ENCODE peak calls at places on chromosomes 13 and 19, in four cellular contexts. One of them, this sample, is unnamed. For H3K4me1, the result is how much of the 10 kb centered on the place peaks cover.

GRCh38 chr19:51337861-51338562 is 3.9 kb downstream of the VSIG10L start:
- DNase-seq in stomach: no peak
- DNase-seq in mammary epithelial cell: no peak
- DNase-seq in H9: no peak
- DNase-seq in this sample: no peak

GRCh38 chr13:42328672-42329071 is 56.7 kb downstream of the AKAP11 start:
- DNase-seq in H9: no peak
- DNase-seq in mammary epithelial cell: no peak
- DNase-seq in stomach: no peak
- DNase-seq in this sample: no peak

GRCh38 chr19:45063851-45064801 is 12.2 kb downstream of the ZNF296 start:
- DNase-seq in H9: no peak
- DNase-seq in mammary epithelial cell: no peak
- DNase-seq in stomach: no peak
- DNase-seq in this sample: no peak

GRCh38 chr19:43699506-43700367 is 16.1 kb upstream of the IRGC start:
- DNase-seq in mammary epithelial cell: no peak
- DNase-seq in H9: peak
- DNase-seq in stomach: peak
- DNase-seq in this sample: no peak

GRCh38 chr13:107091386-107091785 is 523.4 kb upstream of the ARGLU1 start:
- DNase-seq in mammary epithelial cell: no peak
- DNase-seq in H9: no peak
- DNase-seq in stomach: no peak
- DNase-seq in this sample: no peak

GRCh38 chr19:12793290-12794195 is 2.3 kb downstream of the JUNB start:
- DNase-seq in H9: peak
- DNase-seq in mammary epithelial cell: peak
- DNase-seq in stomach: peak
- DNase-seq in this sample: peak

GRCh38 chr13:74529968-74530367 is 395.8 kb upstream of the KLF12 start:
- DNase-seq in H9: no peak
- DNase-seq in mammary epithelial cell: no peak
- DNase-seq in stomach: no peak
- DNase-seq in this sample: no peak

GRCh38 chr13:104694397-104694796 is 1628.2 kb upstream of the SLC10A2 start:
- DNase-seq in mammary epithelial cell: no peak
- DNase-seq in stomach: no peak
- DNase-seq in H9: no peak
- DNase-seq in this sample: no peak

GRCh38 chr19:46959962-46960556 is 59.6 kb upstream of the NPAS1 start:
- DNase-seq in H9: no peak
- DNase-seq in stomach: no peak
- DNase-seq in mammary epithelial cell: no peak
- DNase-seq in this sample: no peak

GRCh38 chr13:33536639-33537425 is 251.3 kb upstream of the STARD13 start:
- DNase-seq in H9: no peak
- DNase-seq in mammary epithelial cell: peak
- DNase-seq in stomach: no peak
- DNase-seq in this sample: peak

GRCh38 chr19:51271015-51271600 is 20.2 kb downstream of the SIGLECL1 start:
- DNase-seq in H9: peak
- DNase-seq in mammary epithelial cell: no peak
- DNase-seq in stomach: no peak
- DNase-seq in this sample: no peak

GRCh38 chr19:4059931-4060620 is 6.6 kb downstream of the ZBTB7A start:
- DNase-seq in H9: peak
- DNase-seq in mammary epithelial cell: peak
- DNase-seq in stomach: peak
- DNase-seq in this sample: no peak

GRCh38 chr19:1318678-1319471 is 33.2 kb downstream of the EFNA2 start:
- DNase-seq in H9: no peak
- DNase-seq in stomach: no peak
- DNase-seq in mammary epithelial cell: no peak
- DNase-seq in this sample: no peak

GRCh38 chr19:19618384-19619051 is at the start of gene PBX4:
- DNase-seq in stomach: peak
- DNase-seq in mammary epithelial cell: peak
- DNase-seq in H9: peak
- DNase-seq in this sample: peak

GRCh38 chr19:5166262-5166661 is 174.3 kb downstream of the PTPRS start:
- DNase-seq in H9: no peak
- DNase-seq in stomach: no peak
- DNase-seq in mammary epithelial cell: peak
- DNase-seq in this sample: no peak

GRCh38 chr13:57640582-57640981 is 9.0 kb downstream of the PCDH17 start:
- DNase-seq in H9: no peak
- DNase-seq in stomach: no peak
- DNase-seq in mammary epithelial cell: no peak
- DNase-seq in this sample: no peak

GRCh38 chr13:93502987-93503386 is 276.4 kb downstream of the GPC6 start:
- DNase-seq in stomach: no peak
- DNase-seq in mammary epithelial cell: no peak
- DNase-seq in H9: no peak
- DNase-seq in this sample: no peak

GRCh38 chr13:35712907-35713685 is 236.6 kb upstream of the MAB21L1 start:
- DNase-seq in H9: no peak
- DNase-seq in mammary epithelial cell: no peak
- DNase-seq in stomach: no peak
- DNase-seq in this sample: no peak

GRCh38 chr13:30020726-30021312 is 170.4 kb upstream of the UBL3 start:
- DNase-seq in mammary epithelial cell: peak
- DNase-seq in stomach: no peak
- DNase-seq in H9: no peak
- DNase-seq in this sample: no peak

GRCh38 chr19:45804140-45804958 is 10.8 kb downstream of the RSPH6A start:
- DNase-seq in stomach: no peak
- DNase-seq in mammary epithelial cell: no peak
- DNase-seq in H9: no peak
- DNase-seq in this sample: no peak

GRCh38 chr19:12952488-12953455 is 4.3 kb downstream of the GADD45GIP1 start:
- DNase-seq in mammary epithelial cell: no peak
- DNase-seq in H9: no peak
- DNase-seq in stomach: no peak
- DNase-seq in this sample: no peak

GRCh38 chr13:35723820-35724219 is 247.3 kb upstream of the MAB21L1 start:
- DNase-seq in H9: no peak
- DNase-seq in stomach: no peak
- DNase-seq in mammary epithelial cell: no peak
- DNase-seq in this sample: no peak

GRCh38 chr19:38287604-38288003 is 16.4 kb upstream of the C19orf33 start:
- DNase-seq in mammary epithelial cell: no peak
- DNase-seq in stomach: no peak
- DNase-seq in H9: no peak
- DNase-seq in this sample: no peak

GRCh38 chr19:3284759-3285646 is 60.5 kb downstream of the CELF5 start:
- DNase-seq in mammary epithelial cell: peak
- DNase-seq in H9: peak
- DNase-seq in stomach: peak
- DNase-seq in this sample: peak

GRCh38 chr13:85019121-85019520 is 780.1 kb downstream of the SLITRK6 start:
- DNase-seq in stomach: no peak
- DNase-seq in mammary epithelial cell: peak
- DNase-seq in H9: no peak
- DNase-seq in this sample: no peak

GRCh38 chr13:49996951-49997895 is at the start of gene TRIM13:
- DNase-seq in stomach: peak
- DNase-seq in H9: peak
- DNase-seq in mammary epithelial cell: peak
- DNase-seq in this sample: peak

GRCh38 chr19:52170304-52170703 is 1.1 kb downstream of the ZNF836 start:
- DNase-seq in H9: no peak
- DNase-seq in stomach: no peak
- DNase-seq in mammary epithelial cell: no peak
- DNase-seq in this sample: no peak

GRCh38 chr13:50236898-50237318 is 221.7 kb downstream of the KCNRG start:
- DNase-seq in stomach: no peak
- DNase-seq in mammary epithelial cell: no peak
- DNase-seq in H9: no peak
- DNase-seq in this sample: no peak

GRCh38 chr13:51222510-51223283 is 499 bp downstream of the FAM124A start:
- DNase-seq in H9: no peak
- DNase-seq in mammary epithelial cell: no peak
- DNase-seq in stomach: no peak
- DNase-seq in this sample: no peak

GRCh38 chr13:26228080-26228479 is 6.0 kb upstream of the RNF6 start:
- DNase-seq in mammary epithelial cell: no peak
- DNase-seq in H9: no peak
- DNase-seq in stomach: no peak
- DNase-seq in this sample: no peak

GRCh38 chr19:41355802-41356201 is 2.1 kb upstream of the TGFB1 start:
- DNase-seq in stomach: no peak
- DNase-seq in H9: no peak
- DNase-seq in mammary epithelial cell: no peak
- DNase-seq in this sample: no peak

GRCh38 chr13:48892311-48892710 is 83.4 kb upstream of the FNDC3A start:
- DNase-seq in stomach: no peak
- DNase-seq in H9: no peak
- DNase-seq in mammary epithelial cell: peak
- DNase-seq in this sample: no peak

GRCh38 chr19:53908106-53908932 is 759 bp upstream of the CACNG7 start:
- DNase-seq in mammary epithelial cell: peak
- DNase-seq in stomach: peak
- DNase-seq in H9: peak
- DNase-seq in this sample: no peak

GRCh38 chr13:50140153-50140552 is 124.9 kb downstream of the KCNRG start:
- DNase-seq in H9: no peak
- DNase-seq in mammary epithelial cell: no peak
- DNase-seq in stomach: no peak
- DNase-seq in this sample: no peak

GRCh38 chr19:47109541-47110375 is 3.8 kb downstream of the ZC3H4 start:
- DNase-seq in stomach: no peak
- DNase-seq in mammary epithelial cell: peak
- DNase-seq in H9: no peak
- DNase-seq in this sample: no peak

GRCh38 chr13:102726430-102726829 is 31.6 kb upstream of the METTL21C start:
- DNase-seq in stomach: no peak
- DNase-seq in mammary epithelial cell: peak
- DNase-seq in H9: no peak
- DNase-seq in this sample: no peak

DNA sequence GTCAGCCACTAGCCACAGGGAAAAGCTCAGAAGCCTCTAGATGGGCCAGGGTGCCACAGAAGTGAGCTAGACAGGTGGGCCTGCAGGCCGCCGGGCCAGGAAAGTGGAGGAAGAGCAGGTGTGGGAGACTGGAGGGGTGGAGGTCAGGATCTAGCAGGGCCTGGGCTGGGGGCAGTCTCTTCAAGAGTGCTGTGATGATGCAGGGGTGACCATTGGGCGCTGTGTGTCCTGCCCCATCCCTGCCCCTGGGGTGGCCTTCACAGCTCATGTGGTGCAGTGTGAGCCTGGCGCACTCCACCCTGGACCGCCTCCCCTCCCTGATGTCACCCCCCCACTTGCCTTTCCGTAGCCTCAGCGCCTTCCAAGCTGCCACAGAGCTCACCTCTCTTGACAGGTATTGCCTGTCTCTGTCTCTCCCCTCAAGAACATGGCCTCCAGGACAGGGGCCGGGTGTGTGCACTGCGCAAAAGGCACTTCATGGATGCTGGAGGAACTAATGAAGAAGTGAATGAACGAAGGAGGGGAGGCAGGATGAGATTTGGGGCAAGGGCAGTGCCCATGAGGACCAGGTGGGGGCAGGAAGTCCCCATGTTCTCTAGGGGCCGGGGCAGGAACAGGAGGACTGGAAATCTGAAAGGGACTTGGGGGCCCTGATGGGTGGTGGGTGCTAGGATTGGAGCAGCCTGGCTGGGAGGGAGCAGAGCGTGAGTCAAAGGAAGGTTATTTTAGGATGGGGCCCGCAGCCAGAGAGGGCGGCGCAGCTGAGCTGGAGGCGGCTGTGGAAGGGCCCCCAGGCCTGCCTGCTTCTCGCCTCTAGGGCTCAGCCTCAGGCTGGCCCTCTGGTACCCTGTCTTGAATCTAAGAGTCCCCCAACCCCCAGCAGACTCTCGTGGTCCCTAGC is 6.6 kb downstream of the SSBP4 start:
- DNase-seq in stomach: no peak
- DNase-seq in H9: no peak
- DNase-seq in mammary epithelial cell: no peak
- DNase-seq in this sample: no peak
- H3K4me1 ChIP-seq in stomach: half or more
- H3K4me1 ChIP-seq in H9: under half
- H3K4me1 ChIP-seq in mammary epithelial cell: under half
- H3K4me1 ChIP-seq in this sample: under half

GRCh38 chr13:95180513-95181245 is 120.6 kb downstream of the ABCC4 start:
- DNase-seq in mammary epithelial cell: no peak
- DNase-seq in H9: no peak
- DNase-seq in stomach: no peak
- DNase-seq in this sample: no peak

GRCh38 chr13:95184317-95184716 is 116.9 kb downstream of the ABCC4 start:
- DNase-seq in stomach: no peak
- DNase-seq in H9: no peak
- DNase-seq in mammary epithelial cell: no peak
- DNase-seq in this sample: no peak

GRCh38 chr13:95185311-95185710 is 115.9 kb downstream of the ABCC4 start:
- DNase-seq in stomach: no peak
- DNase-seq in mammary epithelial cell: peak
- DNase-seq in H9: no peak
- DNase-seq in this sample: no peak

GRCh38 chr13:95181586-95181985 is 119.7 kb downstream of the ABCC4 start:
- DNase-seq in stomach: no peak
- DNase-seq in H9: no peak
- DNase-seq in mammary epithelial cell: no peak
- DNase-seq in this sample: no peak

GRCh38 chr13:95182570-95183285 is 118.5 kb downstream of the ABCC4 start:
- DNase-seq in mammary epithelial cell: no peak
- DNase-seq in H9: no peak
- DNase-seq in stomach: no peak
- DNase-seq in this sample: no peak
- H3K4me1 ChIP-seq in mammary epithelial cell: under half
- H3K4me1 ChIP-seq in H9: under half
- H3K4me1 ChIP-seq in stomach: under half
- H3K4me1 ChIP-seq in this sample: under half

GRCh38 chr13:39586956-39587605 is 15.9 kb downstream of the LHFPL6 start:
- DNase-seq in H9: no peak
- DNase-seq in mammary epithelial cell: no peak
- DNase-seq in stomach: no peak
- DNase-seq in this sample: no peak
- H3K4me1 ChIP-seq in H9: under half
- H3K4me1 ChIP-seq in mammary epithelial cell: under half
- H3K4me1 ChIP-seq in stomach: under half
- H3K4me1 ChIP-seq in this sample: under half

DNA sequence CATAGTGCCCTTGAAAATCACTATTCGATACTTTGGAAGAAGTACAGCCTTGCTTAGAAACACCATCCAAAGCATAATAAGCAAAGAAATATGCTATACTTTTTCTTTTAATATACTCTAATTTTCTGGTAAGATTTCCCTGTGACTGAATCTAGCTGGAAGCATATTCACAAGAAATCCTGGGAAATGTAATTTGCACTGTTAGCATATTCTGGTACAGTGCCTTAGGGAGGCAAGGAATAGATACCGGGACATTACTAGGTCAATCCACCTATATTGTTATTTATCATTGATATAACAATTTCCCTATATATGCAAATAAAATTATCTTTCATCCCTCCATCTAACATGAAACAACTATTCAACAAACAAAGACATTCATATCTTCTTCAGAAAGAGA is 1131.3 kb upstream of the PRR20A start:
- DNase-seq in stomach: no peak
- DNase-seq in H9: no peak
- DNase-seq in mammary epithelial cell: no peak
- DNase-seq in this sample: no peak
- H3K4me1 ChIP-seq in stomach: under half
- H3K4me1 ChIP-seq in H9: under half
- H3K4me1 ChIP-seq in mammary epithelial cell: under half
- H3K4me1 ChIP-seq in this sample: under half